ENCODE peak calls at places on chromosomes 12 and 14, in seven cellular contexts. W is GM12878, I is suprapubic skin, O is foreskin fibroblast, U is AG10803, G is astrocyte of the spinal cord, J is endothelial cell. S is an unnamed sample.

GRCh38 chr14:71497645-71498086 is 434.6 kb upstream of the RGS6 start:
- DNase-seq in W (peak; percentile 98), I (no peak), O (peak; percentile 34), U (peak; percentile 67), G (peak; percentile 74), J (no peak), S (no peak)

GRCh38 chr12:51421266-51421884 is 3.3 kb upstream of the SLC4A8 start:
- DNase-seq in W (no peak), I (no peak), O (peak; percentile 87), U (peak; percentile 73), G (peak; percentile 69), J (peak; percentile 73), S (no peak)

GRCh38 chr12:5345534-5345933 is 86.4 kb upstream of the NTF3 start:
- DNase-seq in W (no peak), I (no peak), O (no peak), U (no peak), G (no peak), J (no peak), S (no peak)

GRCh38 chr12:81337891-81338290 is 260.0 kb downstream of the ACSS3 start:
- DNase-seq in W (no peak), I (no peak), O (no peak), U (no peak), G (no peak), J (no peak), S (no peak)

GRCh38 chr12:95385246-95385645 is 88.7 kb upstream of the METAP2 start:
- DNase-seq in W (no peak), I (no peak), O (peak; percentile 69), U (peak; percentile 71), G (peak; percentile 54), J (no peak), S (no peak)

GRCh38 chr12:45637706-45638105 is 91.8 kb upstream of the ARID2 start:
- DNase-seq in W (no peak), I (no peak), O (peak; percentile 80), U (peak; percentile 27), G (peak; percentile 59), J (no peak), S (no peak)

GRCh38 chr12:98379106-98379505 is 136.3 kb upstream of the TMPO start:
- DNase-seq in W (no peak), I (no peak), O (no peak), U (no peak), G (no peak), J (no peak), S (no peak)

GRCh38 chr14:101884537-101885253 is 79.7 kb upstream of the DYNC1H1 start:
- DNase-seq in W (no peak), I (no peak), O (no peak), U (no peak), G (no peak), J (no peak), S (peak; percentile 70)

GRCh38 chr12:3964404-3964803 is 91.2 kb upstream of the PARP11 start:
- DNase-seq in W (no peak), I (no peak), O (peak; percentile 7), U (no peak), G (no peak), J (peak; percentile 45), S (peak; percentile 67)

GRCh38 chr14:58873228-58873953 is 235.6 kb downstream of the DACT1 start:
- DNase-seq in W (no peak), I (no peak), O (no peak), U (no peak), G (no peak), J (no peak), S (no peak)

GRCh38 chr14:81147140-81147897 is 73.4 kb downstream of the GTF2A1 start:
- DNase-seq in W (no peak), I (no peak), O (no peak), U (no peak), G (no peak), J (no peak), S (no peak)

GRCh38 chr14:102785598-102785963 is 8.3 kb downstream of the TRAF3 start:
- DNase-seq in W (no peak), I (no peak), O (no peak), U (no peak), G (no peak), J (no peak), S (no peak)

GRCh38 chr12:128671528-128672042 is 152.2 kb downstream of the SLC15A4 start:
- DNase-seq in W (no peak), I (no peak), O (no peak), U (no peak), G (no peak), J (no peak), S (no peak)

GRCh38 chr12:56758728-56759269 is 4.3 kb upstream of the HSD17B6 start:
- DNase-seq in W (no peak), I (no peak), O (no peak), U (no peak), G (no peak), J (no peak), S (peak; percentile 23)

GRCh38 chr14:104827173-104828055 is 26.5 kb downstream of the ZBTB42 start:
- DNase-seq in W (no peak), I (no peak), O (peak; percentile 58), U (peak; percentile 24), G (peak; percentile 39), J (peak; percentile 77), S (no peak)

GRCh38 chr12:95977764-95978305 is 18.3 kb downstream of the HAL start:
- DNase-seq in W (no peak), I (peak; percentile 64), O (no peak), U (no peak), G (no peak), J (no peak), S (no peak)

GRCh38 chr12:122975790-122976647 is 975 bp downstream of the OGFOD2 start:
- DNase-seq in W (no peak), I (no peak), O (peak; percentile 39), U (no peak), G (no peak), J (no peak), S (no peak)

DNA sequence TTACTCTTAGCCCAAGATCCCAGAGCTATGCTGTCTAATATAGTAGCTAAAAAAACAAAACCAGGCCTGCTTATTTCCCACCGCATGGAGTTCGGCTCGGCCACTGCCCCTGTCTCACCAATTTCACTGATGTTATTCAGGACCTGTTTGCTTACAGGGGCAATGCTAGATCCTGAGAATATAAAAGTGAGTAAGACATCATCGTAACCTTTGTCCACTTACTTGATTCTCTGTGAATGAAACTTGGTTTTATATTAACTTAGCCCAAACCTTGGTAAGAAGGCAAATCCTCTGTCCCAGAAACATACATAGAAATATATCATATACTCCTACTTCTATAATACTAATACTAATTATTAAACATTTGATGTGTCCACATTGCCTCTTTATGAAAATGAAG is 56.6 kb downstream of the RNFT2 start:
- DNase-seq in W (no peak), I (no peak), O (no peak), U (no peak), G (no peak), J (no peak), S (no peak)
- TF ChIP-seq CTCF in W (no peak), I (no peak), O (no peak), U (no peak), G (no peak), J (no peak), S (no peak)

GRCh38 chr14:42113358-42114070 is 506.8 kb downstream of the LRFN5 start:
- DNase-seq in W (no peak), I (no peak), O (no peak), U (no peak), G (no peak), J (no peak), S (no peak)

GRCh38 chr14:42110167-42110566 is 503.5 kb downstream of the LRFN5 start:
- DNase-seq in W (no peak), I (no peak), O (peak; percentile 83), U (peak; percentile 65), G (peak; percentile 67), J (peak; percentile 15), S (no peak)

GRCh38 chr14:42111355-42111754 is 504.7 kb downstream of the LRFN5 start:
- DNase-seq in W (no peak), I (no peak), O (peak; percentile 11), U (no peak), G (no peak), J (no peak), S (no peak)

GRCh38 chr14:42112108-42112507 is 505.4 kb downstream of the LRFN5 start:
- DNase-seq in W (no peak), I (no peak), O (peak; percentile 64), U (peak; percentile 1), G (peak; percentile 35), J (no peak), S (no peak)
- TF ChIP-seq CTCF in W (no peak), I (no peak), O (no peak), U (no peak), G (no peak), J (no peak), S (no peak)

GRCh38 chr12:89949457-89950195 is 241.0 kb upstream of the ATP2B1 start:
- DNase-seq in W (peak; percentile 83), I (no peak), O (peak; percentile 62), U (peak; percentile 81), G (peak; percentile 92), J (peak; percentile 31), S (no peak)
- TF ChIP-seq CTCF in W (peak; percentile 35), I (no peak), O (peak; percentile 11), U (peak; percentile 8), G (peak; percentile 29), J (no peak), S (no peak)

DNA sequence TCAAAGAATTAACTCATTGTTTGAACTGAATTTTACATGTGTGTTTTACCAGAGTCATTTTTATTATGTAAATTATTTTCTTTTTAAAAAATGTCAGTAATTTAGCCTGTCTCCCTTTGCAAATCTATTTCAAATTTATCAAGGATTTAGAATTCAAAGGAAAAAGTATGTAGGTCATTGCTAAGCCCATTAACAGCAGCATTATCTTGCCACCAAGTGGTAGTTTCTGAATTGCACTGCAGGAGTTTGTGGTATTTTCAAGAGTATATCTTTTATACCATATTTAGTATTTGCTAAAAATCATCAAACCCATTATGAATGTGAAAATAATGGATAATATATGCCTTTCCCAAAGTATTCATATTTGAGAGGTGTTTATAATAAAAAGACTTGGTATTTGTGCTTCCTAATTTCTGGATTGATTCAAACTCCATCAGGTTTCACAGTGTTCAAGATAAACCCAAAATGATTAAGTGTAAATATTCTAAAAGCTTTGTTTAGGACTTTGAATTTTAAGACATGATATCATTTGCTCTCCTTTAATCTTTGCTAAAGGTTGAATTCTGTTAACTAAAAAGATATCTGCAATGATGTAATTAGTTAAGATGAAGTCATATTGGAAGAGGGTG is 711.4 kb downstream of the FSCB start:
- DNase-seq in W (no peak), I (no peak), O (peak; percentile 1), U (no peak), G (peak; percentile 8), J (no peak), S (no peak)
- TF ChIP-seq CTCF in W (no peak), I (no peak), O (no peak), U (no peak), G (peak; percentile 26), J (peak; percentile 45), S (peak; percentile 51)

GRCh38 chr14:60651051-60651935 is 2.0 kb upstream of the SIX1 start:
- DNase-seq in W (no peak), I (no peak), O (no peak), U (no peak), G (no peak), J (no peak), S (no peak)
- TF ChIP-seq CTCF in W (no peak), I (no peak), O (no peak), U (no peak), G (no peak), J (no peak), S (no peak)

DNA sequence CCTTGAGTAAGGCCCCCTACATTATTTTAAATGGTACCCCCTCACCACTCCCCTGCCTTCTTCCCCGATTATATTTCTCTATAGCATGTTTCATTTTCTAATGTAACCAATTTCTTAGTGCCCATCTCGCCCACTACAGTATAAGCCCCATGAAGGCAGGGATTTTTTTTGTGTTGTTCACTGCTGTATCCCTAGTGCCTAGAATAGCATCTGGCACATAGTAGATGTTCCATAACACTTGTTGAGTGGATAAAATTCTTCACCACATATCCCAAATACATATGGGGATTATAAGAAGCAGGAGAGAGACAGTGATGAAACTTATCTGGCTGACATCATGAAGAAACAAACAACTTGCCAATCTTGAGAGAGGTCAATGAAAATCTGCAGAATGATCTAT is 11.5 kb downstream of the FBXO21 start:
- DNase-seq in W (no peak), I (no peak), O (no peak), U (no peak), G (no peak), J (no peak), S (no peak)
- TF ChIP-seq CTCF in W (no peak), I (no peak), O (no peak), U (no peak), G (no peak), J (no peak), S (no peak)

S was measured in osteocyte.